ENCODE peak calls at places on chromosomes 2 and 18, in four cellular contexts. One of them, this sample, is unnamed.

GRCh38 chr2:204046145-204046544 is 109.6 kb downstream of the ICOS start:
- DNase-seq in GM12878: no peak
- DNase-seq in K562: no peak
- DNase-seq in HepG2: no peak
- DNase-seq in this sample: no peak

GRCh38 chr2:95076705-95077520 is 44.7 kb downstream of the MRPS5 start:
- DNase-seq in GM12878: no peak
- DNase-seq in K562: peak; percentile 73
- DNase-seq in HepG2: peak; percentile 70
- DNase-seq in this sample: peak; percentile 92

GRCh38 chr18:26526966-26527234 is 21.5 kb downstream of the KCTD1 start:
- DNase-seq in GM12878: no peak
- DNase-seq in K562: no peak
- DNase-seq in HepG2: no peak
- DNase-seq in this sample: no peak

GRCh38 chr18:2971741-2972552 is 41.0 kb downstream of the LPIN2 start:
- DNase-seq in GM12878: peak; percentile 90
- DNase-seq in K562: no peak
- DNase-seq in HepG2: no peak
- DNase-seq in this sample: no peak

GRCh38 chr2:69335291-69335690 is 51.7 kb downstream of the GFPT1 start:
- DNase-seq in GM12878: no peak
- DNase-seq in K562: no peak
- DNase-seq in HepG2: no peak
- DNase-seq in this sample: no peak

GRCh38 chr2:3942841-3943240 is 239.5 kb downstream of the DCDC2C start:
- DNase-seq in GM12878: no peak
- DNase-seq in K562: no peak
- DNase-seq in HepG2: no peak
- DNase-seq in this sample: no peak

GRCh38 chr18:77133920-77134496 is 1.4 kb upstream of the MBP start:
- DNase-seq in GM12878: no peak
- DNase-seq in K562: no peak
- DNase-seq in HepG2: peak; percentile 20
- DNase-seq in this sample: no peak

GRCh38 chr2:70569559-70569958 is 15.9 kb upstream of the TGFA start:
- DNase-seq in GM12878: no peak
- DNase-seq in K562: no peak
- DNase-seq in HepG2: no peak
- DNase-seq in this sample: no peak

GRCh38 chr2:25251461-25252273 is 83.3 kb upstream of the POMC start:
- DNase-seq in GM12878: no peak
- DNase-seq in K562: peak; percentile 75
- DNase-seq in HepG2: peak; percentile 91
- DNase-seq in this sample: peak; percentile 57

GRCh38 chr18:29648891-29649290 is 1393.7 kb downstream of the DSC3 start:
- DNase-seq in GM12878: no peak
- DNase-seq in K562: no peak
- DNase-seq in HepG2: no peak
- DNase-seq in this sample: no peak

GRCh38 chr2:74862268-74862964 is 28.5 kb downstream of the HK2 start:
- DNase-seq in GM12878: no peak
- DNase-seq in K562: peak; percentile 28
- DNase-seq in HepG2: no peak
- DNase-seq in this sample: no peak

GRCh38 chr18:26164571-26164970 is 30.9 kb downstream of the PSMA8 start:
- DNase-seq in GM12878: no peak
- DNase-seq in K562: no peak
- DNase-seq in HepG2: no peak
- DNase-seq in this sample: no peak

GRCh38 chr2:138433995-138434991 is 67.3 kb upstream of the SPOPL start:
- DNase-seq in GM12878: no peak
- DNase-seq in K562: peak; percentile 26
- DNase-seq in HepG2: no peak
- DNase-seq in this sample: no peak

GRCh38 chr18:75125359-75126331 is 83.3 kb downstream of the PTGR3 start:
- DNase-seq in GM12878: no peak
- DNase-seq in K562: no peak
- DNase-seq in HepG2: peak; percentile 42
- DNase-seq in this sample: peak; percentile 36

GRCh38 chr18:78793313-78793712 is 186.3 kb upstream of the SALL3 start:
- DNase-seq in GM12878: no peak
- DNase-seq in K562: no peak
- DNase-seq in HepG2: no peak
- DNase-seq in this sample: no peak

GRCh38 chr18:36314754-36315153 is 17.2 kb downstream of the FHOD3 start:
- DNase-seq in GM12878: no peak
- DNase-seq in K562: no peak
- DNase-seq in HepG2: no peak
- DNase-seq in this sample: no peak

GRCh38 chr2:64405476-64406406 is 48.2 kb upstream of the LGALSL start:
- DNase-seq in GM12878: no peak
- DNase-seq in K562: no peak
- DNase-seq in HepG2: no peak
- DNase-seq in this sample: no peak

GRCh38 chr2:25479761-25480160 is 138.0 kb upstream of the DNMT3A start:
- DNase-seq in GM12878: no peak
- DNase-seq in K562: no peak
- DNase-seq in HepG2: no peak
- DNase-seq in this sample: no peak

GRCh38 chr2:239836021-239836765 is 188.9 kb downstream of the NDUFA10 start:
- DNase-seq in GM12878: no peak
- DNase-seq in K562: no peak
- DNase-seq in HepG2: no peak
- DNase-seq in this sample: no peak

GRCh38 chr2:159454185-159454584 is 162.2 kb downstream of the BAZ2B start:
- DNase-seq in GM12878: no peak
- DNase-seq in K562: no peak
- DNase-seq in HepG2: peak; percentile 16
- DNase-seq in this sample: no peak

GRCh38 chr2:151237422-151238012 is 24.1 kb downstream of the RBM43 start:
- DNase-seq in GM12878: no peak
- DNase-seq in K562: no peak
- DNase-seq in HepG2: no peak
- DNase-seq in this sample: no peak

GRCh38 chr2:214649440-214650205 is 159.9 kb downstream of the BARD1 start:
- DNase-seq in GM12878: no peak
- DNase-seq in K562: no peak
- DNase-seq in HepG2: no peak
- DNase-seq in this sample: no peak

GRCh38 chr18:23265691-23266399 is 130.6 kb downstream of the CABLES1 start:
- DNase-seq in GM12878: no peak
- DNase-seq in K562: no peak
- DNase-seq in HepG2: no peak
- DNase-seq in this sample: no peak

GRCh38 chr2:42792583-42793313 is at the start of gene HAAO:
- DNase-seq in GM12878: no peak
- DNase-seq in K562: no peak
- DNase-seq in HepG2: peak; percentile 91
- DNase-seq in this sample: peak; percentile 67

GRCh38 chr2:73588177-73588576 is 54.0 kb downstream of the NAT8 start:
- DNase-seq in GM12878: no peak
- DNase-seq in K562: no peak
- DNase-seq in HepG2: no peak
- DNase-seq in this sample: no peak

GRCh38 chr18:70422061-70422965 is 133.5 kb downstream of the SOCS6 start:
- DNase-seq in GM12878: no peak
- DNase-seq in K562: no peak
- DNase-seq in HepG2: peak; percentile 35
- DNase-seq in this sample: no peak

GRCh38 chr2:10863837-10864236 is 47.9 kb upstream of the KCNF1 start:
- DNase-seq in GM12878: peak; percentile 75
- DNase-seq in K562: no peak
- DNase-seq in HepG2: no peak
- DNase-seq in this sample: no peak

GRCh38 chr2:148967484-148967883 is 71.0 kb upstream of the LYPD6B start:
- DNase-seq in GM12878: no peak
- DNase-seq in K562: no peak
- DNase-seq in HepG2: no peak
- DNase-seq in this sample: no peak

GRCh38 chr2:60311524-60311923 is 241.9 kb downstream of the BCL11A start:
- DNase-seq in GM12878: no peak
- DNase-seq in K562: no peak
- DNase-seq in HepG2: no peak
- DNase-seq in this sample: no peak

GRCh38 chr2:43000242-43001054 is 208.1 kb upstream of the HAAO start:
- DNase-seq in GM12878: no peak
- DNase-seq in K562: no peak
- DNase-seq in HepG2: peak; percentile 84
- DNase-seq in this sample: no peak

GRCh38 chr2:71256421-71256820 is 29.5 kb upstream of the PAIP2B start:
- DNase-seq in GM12878: no peak
- DNase-seq in K562: no peak
- DNase-seq in HepG2: no peak
- DNase-seq in this sample: no peak

GRCh38 chr2:165114345-165114943 is 89.4 kb downstream of the SCN3A start:
- DNase-seq in GM12878: no peak
- DNase-seq in K562: no peak
- DNase-seq in HepG2: peak; percentile 11
- DNase-seq in this sample: no peak

GRCh38 chr2:38597115-38597514 is 5.6 kb downstream of the HNRNPLL start:
- DNase-seq in GM12878: no peak
- DNase-seq in K562: no peak
- DNase-seq in HepG2: no peak
- DNase-seq in this sample: no peak

DNA sequence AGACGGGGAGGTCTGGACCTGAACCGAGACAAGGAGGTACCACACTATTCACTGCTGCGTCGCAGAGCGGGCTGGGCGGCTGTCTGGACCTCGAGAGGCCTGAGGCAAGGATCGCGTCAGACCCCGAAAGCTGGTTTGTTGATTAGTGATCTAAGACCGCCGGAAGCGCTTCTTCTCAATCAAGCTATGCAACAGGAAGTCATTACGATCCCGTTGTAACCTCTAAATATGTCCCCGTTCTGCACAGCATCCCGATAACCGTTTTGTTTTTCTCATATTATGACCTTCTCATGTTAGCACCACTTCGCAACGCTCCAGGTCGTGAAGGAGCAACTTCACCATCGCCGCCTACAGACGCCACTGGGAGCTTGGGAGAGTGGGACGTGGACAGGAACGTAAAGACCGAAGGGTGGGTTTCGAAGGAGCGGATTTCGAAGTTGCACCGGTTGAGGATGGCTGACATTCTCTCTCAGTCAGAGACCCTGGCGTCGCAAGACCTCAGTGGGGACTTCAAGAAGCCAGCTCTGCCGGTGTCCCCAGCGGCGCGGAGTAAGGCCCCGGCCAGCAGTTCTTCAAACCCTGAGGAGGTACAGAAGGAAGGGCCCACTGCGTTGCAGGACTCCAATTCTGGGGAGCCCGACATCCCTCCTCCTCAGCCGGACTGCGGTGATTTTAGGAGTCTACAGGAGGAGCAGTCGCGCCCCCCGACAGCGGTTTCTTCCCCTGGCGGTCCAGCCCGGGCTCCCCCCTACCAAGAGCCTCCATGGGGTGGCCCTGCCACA is at the start of the genes SLC4A1AP and SUPT7L:
- DNase-seq in GM12878: peak; percentile 77
- DNase-seq in K562: peak; percentile 61
- DNase-seq in HepG2: peak; percentile 88
- DNase-seq in this sample: peak; percentile 66
- TF ChIP-seq SP1 in GM12878: peak; percentile 69
- TF ChIP-seq SP1 in K562: peak; percentile 93
- TF ChIP-seq SP1 in HepG2: peak; percentile 72
- TF ChIP-seq SP1 in this sample: peak; percentile 7

DNA sequence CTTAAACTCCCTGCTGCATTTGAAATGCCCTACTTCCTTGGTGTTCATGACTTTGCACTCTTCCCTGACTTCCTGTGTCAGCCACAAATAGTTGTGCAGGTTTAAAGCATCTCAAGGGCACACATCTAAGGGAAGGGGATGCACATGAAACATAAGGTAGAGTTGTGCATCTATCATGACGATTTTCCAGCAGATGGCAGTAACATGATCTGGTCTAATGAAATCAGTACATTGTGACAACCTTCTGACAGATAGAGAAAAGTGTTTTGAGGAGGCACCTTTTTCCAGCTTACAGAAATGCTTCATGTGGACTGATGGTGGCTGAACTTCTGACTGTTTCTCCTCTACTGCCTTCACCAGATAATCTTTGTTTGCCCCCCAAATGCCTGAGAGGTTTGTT is 238.9 kb downstream of the XIRP2 start:
- DNase-seq in GM12878: no peak
- DNase-seq in K562: no peak
- DNase-seq in HepG2: peak; percentile 33
- DNase-seq in this sample: no peak
- TF ChIP-seq TCF7 in GM12878: no peak
- TF ChIP-seq TCF7 in K562: no peak
- TF ChIP-seq TCF7 in HepG2: no peak
- TF ChIP-seq TCF7 in this sample: no peak

DNA sequence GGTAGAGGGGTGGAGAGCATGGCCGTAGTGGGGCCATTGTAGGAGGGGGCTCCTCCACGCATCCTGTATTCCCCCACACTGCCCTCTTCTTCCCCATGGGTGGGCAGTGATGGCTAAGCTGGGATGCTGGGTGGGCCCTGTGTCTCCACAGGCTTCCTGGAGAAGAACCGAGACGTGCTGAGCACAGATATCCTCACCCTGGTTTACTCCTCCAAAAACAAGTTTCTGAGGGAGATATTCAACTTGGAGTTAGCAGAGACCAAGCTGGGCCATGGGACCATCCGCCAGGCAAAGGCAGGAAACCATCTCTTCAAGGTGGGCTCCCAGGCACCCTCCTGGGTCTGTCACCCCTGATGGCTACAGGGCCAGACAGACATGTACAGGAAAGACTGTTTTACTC is 52.8 kb downstream of the MYO7B start:
- DNase-seq in GM12878: no peak
- DNase-seq in K562: no peak
- DNase-seq in HepG2: no peak
- DNase-seq in this sample: no peak
- TF ChIP-seq SP1 in GM12878: no peak
- TF ChIP-seq SP1 in K562: no peak
- TF ChIP-seq SP1 in HepG2: no peak
- TF ChIP-seq SP1 in this sample: no peak

DNA sequence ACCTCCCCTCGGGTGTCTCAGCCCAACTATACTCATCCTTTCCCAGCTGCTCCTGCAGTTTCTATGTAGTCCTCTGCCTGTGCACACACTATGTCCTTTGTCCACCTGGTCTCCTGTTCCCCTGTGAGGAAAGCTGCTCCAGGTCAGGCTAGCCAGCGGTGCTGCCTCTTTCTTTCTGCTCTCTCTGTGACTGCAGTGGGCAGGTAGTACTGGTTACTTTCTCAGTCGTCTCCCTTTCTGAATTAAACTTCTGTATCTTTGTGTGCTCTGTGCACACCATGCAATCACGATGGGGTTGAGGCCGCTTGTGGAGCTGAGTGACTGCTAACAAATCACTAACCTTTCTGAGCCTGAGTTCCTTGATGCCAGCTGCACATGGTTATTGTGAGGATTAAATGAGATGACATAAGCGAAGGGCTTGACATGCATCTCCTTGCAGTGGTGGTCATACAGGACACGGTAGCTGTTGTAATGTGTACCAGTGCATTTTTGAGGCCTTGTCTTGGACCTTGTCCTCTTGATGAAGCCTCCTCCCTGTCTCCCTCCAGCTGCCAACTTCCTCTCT is 3.5 kb downstream of the FARP2 start:
- DNase-seq in GM12878: no peak
- DNase-seq in K562: no peak
- DNase-seq in HepG2: peak; percentile 83
- DNase-seq in this sample: no peak
- TF ChIP-seq TCF7 in GM12878: no peak
- TF ChIP-seq TCF7 in K562: no peak
- TF ChIP-seq TCF7 in HepG2: no peak
- TF ChIP-seq TCF7 in this sample: no peak

This sample was measured in WTC11.